ENCODE peak calls at places on chromosomes 7 and 10, in eight cellular contexts. F is colonic mucosa; N is naive thymus-derived CD4-positive, alpha-beta T cell; S is suprapubic skin; P is heart right ventricle; B is tibial artery; W is lung; Q is CD8-positive, alpha-beta T cell. Y is an unnamed sample. For H3K36me3, the result is how much of the 10 kb centered on the place peaks cover.

GRCh38 chr7:50584793-50585399 is 19.7 kb upstream of the DDC start:
- DNase-seq in N (no peak), W (no peak), S (no peak), F (no peak), Q (no peak), B (no peak), P (no peak), Y (no peak)

GRCh38 chr7:103380395-103381191 is 33.1 kb downstream of the PSMC2 start:
- DNase-seq in Q (no peak), B (no peak), N (no peak), P (no peak), S (no peak), W (no peak), F (no peak), Y (no peak)

GRCh38 chr10:110456523-110457091 is 41.1 kb upstream of the DUSP5 start:
- DNase-seq in Q (no peak), B (no peak), S (peak), W (no peak), P (no peak), F (no peak), N (no peak), Y (no peak)

GRCh38 chr7:132575336-132575986 is 809 bp downstream of the PLXNA4 start:
- DNase-seq in N (no peak), F (peak), B (peak), S (no peak), Q (peak), P (peak), W (no peak), Y (no peak)

GRCh38 chr10:116654816-116655215 is 34.1 kb downstream of the PNLIPRP2 start:
- DNase-seq in Q (no peak), W (no peak), P (no peak), S (no peak), F (no peak), N (no peak), B (no peak), Y (peak)

GRCh38 chr7:151351027-151351426 is 9.4 kb downstream of the NUB1 start:
- DNase-seq in N (no peak), F (peak), S (no peak), P (no peak), W (no peak), B (no peak), Q (peak), Y (no peak)

GRCh38 chr10:106278385-106278784 is 886.1 kb downstream of the SORCS1 start:
- DNase-seq in F (no peak), S (no peak), Q (no peak), B (no peak), P (no peak), N (no peak), W (no peak), Y (no peak)

GRCh38 chr7:27756298-27756697 is 16.3 kb downstream of the TAX1BP1 start:
- DNase-seq in N (no peak), Q (no peak), W (no peak), F (no peak), B (no peak), S (no peak), P (no peak), Y (no peak)

GRCh38 chr7:119982884-119983283 is 290.1 kb upstream of the KCND2 start:
- DNase-seq in P (no peak), S (no peak), F (no peak), N (no peak), W (no peak), B (no peak), Q (no peak), Y (no peak)

GRCh38 chr10:77873558-77874380 is 52.8 kb downstream of the DLG5 start:
- DNase-seq in B (peak), W (peak), P (no peak), S (no peak), Q (peak), F (peak), N (no peak), Y (no peak)

GRCh38 chr10:118980870-118981269 is 48.6 kb upstream of the NANOS1 start:
- DNase-seq in W (no peak), P (no peak), F (no peak), Q (no peak), N (no peak), B (no peak), S (peak), Y (no peak)

GRCh38 chr10:14153570-14154055 is 177.1 kb downstream of the FRMD4A start:
- DNase-seq in Q (no peak), P (peak), W (no peak), B (no peak), N (no peak), F (no peak), S (no peak), Y (peak)

GRCh38 chr7:106421181-106421762 is 136.5 kb upstream of the NAMPT start:
- DNase-seq in S (peak), P (peak), B (peak), W (peak), F (peak), Q (no peak), N (no peak), Y (no peak)

GRCh38 chr10:100131571-100131970 is 49.9 kb upstream of the CPN1 start:
- DNase-seq in P (no peak), B (no peak), N (no peak), W (no peak), F (no peak), S (no peak), Q (no peak), Y (no peak)

GRCh38 chr10:34996843-34997242 is 93.3 kb downstream of the CUL2 start:
- DNase-seq in Q (no peak), N (no peak), P (no peak), W (peak), B (peak), S (no peak), F (no peak), Y (no peak)

GRCh38 chr7:80210400-80210799 is 75.8 kb downstream of the GNAI1 start:
- DNase-seq in B (no peak), F (no peak), P (no peak), W (no peak), N (no peak), Q (no peak), S (no peak), Y (no peak)

GRCh38 chr7:87316846-87317545 is 28.5 kb upstream of the CROT start:
- DNase-seq in F (no peak), W (no peak), P (no peak), N (no peak), B (no peak), S (no peak), Q (no peak), Y (no peak)

GRCh38 chr10:6811153-6811552 is 231.1 kb upstream of the PRKCQ start:
- DNase-seq in N (no peak), W (no peak), P (no peak), S (no peak), Q (no peak), B (no peak), F (no peak), Y (no peak)

GRCh38 chr7:41826641-41827040 is 123.8 kb upstream of the INHBA start:
- DNase-seq in Q (no peak), B (no peak), S (no peak), P (no peak), F (no peak), W (no peak), N (no peak), Y (no peak)

GRCh38 chr10:27568196-27569175 is 64.4 kb downstream of the RAB18 start:
- DNase-seq in Q (no peak), F (no peak), N (no peak), W (no peak), S (no peak), P (no peak), B (no peak), Y (no peak)

GRCh38 chr10:112059220-112059619 is 124.3 kb downstream of the GPAM start:
- DNase-seq in N (no peak), W (no peak), B (no peak), S (no peak), P (no peak), Q (no peak), F (no peak), Y (peak)

GRCh38 chr7:20784311-20785210 is 2.1 kb downstream of the SP8 start:
- DNase-seq in W (no peak), P (no peak), F (no peak), Q (no peak), S (no peak), N (no peak), B (no peak), Y (no peak)

GRCh38 chr7:94022550-94022949 is 18.4 kb upstream of the BET1 start:
- DNase-seq in Q (no peak), S (no peak), P (no peak), B (no peak), W (no peak), N (no peak), F (no peak), Y (no peak)

GRCh38 chr7:117047496-117047895 is 94.2 kb downstream of the ST7 start:
- DNase-seq in B (no peak), P (no peak), Q (no peak), S (no peak), F (no peak), N (no peak), W (no peak), Y (no peak)

GRCh38 chr7:83749495-83749894 is 100.6 kb upstream of the SEMA3E start:
- DNase-seq in W (no peak), N (no peak), P (no peak), S (no peak), Q (no peak), B (no peak), F (no peak), Y (no peak)

DNA sequence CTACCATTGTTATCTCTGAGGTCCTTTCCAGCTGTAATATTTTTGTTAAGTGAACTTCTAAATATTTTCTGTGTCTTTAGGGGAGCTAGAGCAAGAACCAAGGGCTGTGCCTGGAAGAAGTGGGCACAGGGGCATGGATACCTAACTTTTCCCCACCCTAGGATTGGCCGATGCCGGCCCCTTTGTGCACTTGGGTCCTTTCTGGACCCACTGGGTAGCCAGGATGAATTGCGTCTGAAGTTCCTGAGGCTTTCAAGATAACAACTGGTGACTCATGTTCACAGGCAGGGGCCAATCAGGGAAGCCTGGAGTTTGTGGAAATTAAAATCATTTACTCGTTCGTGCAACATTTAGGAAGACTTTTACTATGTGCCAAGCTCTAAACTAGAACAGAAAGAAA is 758 bp downstream of the DPCD start:
- DNase-seq in N (no peak), W (no peak), S (no peak), P (no peak), Q (no peak), F (no peak), B (no peak), Y (no peak)
- H3K4me3 ChIP-seq in N (peak), W (no peak), S (peak), P (peak), Q (peak), F (peak), B (peak), Y (no peak)

DNA sequence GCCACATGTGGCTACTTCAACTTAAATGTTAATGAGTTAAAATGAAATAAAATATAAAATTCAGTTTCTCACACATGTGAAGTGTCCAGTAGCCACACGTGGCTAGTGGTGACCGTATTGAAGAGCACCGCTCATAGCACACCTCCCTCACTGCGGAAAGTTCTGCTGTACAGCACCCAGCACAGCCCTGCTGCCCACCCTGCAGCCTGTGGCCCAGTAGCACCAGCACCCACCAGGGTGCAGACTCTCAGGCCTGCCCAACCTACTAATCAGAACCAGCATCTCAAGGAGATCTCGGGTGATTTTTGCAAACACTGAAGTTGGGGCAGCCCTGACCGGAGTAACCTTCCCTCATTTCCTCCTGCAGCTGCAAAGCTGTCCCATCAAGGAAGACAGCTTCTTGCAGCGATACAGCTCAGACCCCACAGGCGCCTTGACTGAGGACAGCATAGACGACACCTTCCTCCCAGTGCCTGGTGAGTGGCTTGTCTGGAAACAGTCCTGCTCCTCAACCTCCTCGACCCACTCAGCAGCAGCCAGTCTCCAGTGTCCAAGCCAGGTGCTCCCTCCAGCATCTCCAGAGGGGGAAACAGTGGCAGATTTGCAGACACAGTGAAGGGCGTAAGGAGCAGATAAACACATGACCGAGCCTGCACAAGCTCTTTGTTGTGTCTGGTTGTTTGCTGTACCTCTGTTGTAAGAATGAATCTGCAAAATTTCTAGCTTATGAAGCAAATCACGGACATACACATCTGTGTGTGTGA is 162.8 kb upstream of the LANCL2 start:
- DNase-seq in W (no peak), S (no peak), P (no peak), Q (no peak), F (no peak), N (no peak), B (no peak), Y (no peak)
- H3K36me3 ChIP-seq in W (half or more), S (half or more), P (half or more), Q (under half), F (under half), N (under half), B (half or more), Y (under half)

DNA sequence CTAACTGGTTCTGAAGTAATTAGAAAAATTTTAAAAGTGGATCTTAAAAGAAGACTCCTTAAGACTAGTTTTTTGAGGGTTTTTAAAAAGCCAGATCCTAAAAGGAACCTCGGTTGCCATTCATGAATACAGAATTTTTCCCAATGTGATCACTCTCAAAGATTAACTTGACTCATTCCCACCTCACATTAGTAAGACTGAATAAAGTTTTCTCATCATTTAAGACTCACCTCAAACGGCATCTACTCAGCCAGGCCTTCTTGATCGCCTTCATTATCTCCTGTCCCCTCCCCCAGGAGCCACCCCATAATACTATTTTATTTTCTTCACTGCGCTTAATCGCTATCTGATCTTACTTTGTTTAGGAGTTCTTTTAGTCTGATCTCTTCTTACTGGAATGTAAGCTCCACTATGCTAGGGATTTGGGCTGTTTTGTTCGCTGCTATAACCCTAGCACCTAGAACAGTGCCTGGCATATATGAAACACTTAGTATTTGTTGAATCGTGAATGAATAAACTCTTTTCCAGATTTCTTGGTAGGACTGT is 55.9 kb upstream of the PCGF5 start:
- DNase-seq in W (no peak), B (no peak), F (no peak), S (no peak), N (no peak), Q (no peak), P (no peak), Y (no peak)
- H3K4me3 ChIP-seq in W (no peak), B (peak), F (peak), S (peak), N (peak), Q (peak), P (peak), Y (no peak)

GRCh38 chr7:43616977-43617376 is 34.1 kb downstream of the STK17A start:
- DNase-seq in F (no peak), Q (no peak), B (no peak), W (no peak), P (no peak), N (no peak), S (no peak), Y (no peak)

GRCh38 chr7:43615558-43616145 is 32.7 kb downstream of the STK17A start:
- DNase-seq in B (no peak), W (no peak), N (no peak), P (no peak), Q (no peak), F (no peak), S (no peak), Y (no peak)

GRCh38 chr7:43612128-43612527 is 29.2 kb downstream of the STK17A start:
- DNase-seq in Q (no peak), S (no peak), B (no peak), W (no peak), P (no peak), F (no peak), N (no peak), Y (no peak)

GRCh38 chr7:43609097-43609496 is 26.2 kb downstream of the STK17A start:
- DNase-seq in P (no peak), B (no peak), N (no peak), W (no peak), S (no peak), F (no peak), Q (no peak), Y (no peak)

DNA sequence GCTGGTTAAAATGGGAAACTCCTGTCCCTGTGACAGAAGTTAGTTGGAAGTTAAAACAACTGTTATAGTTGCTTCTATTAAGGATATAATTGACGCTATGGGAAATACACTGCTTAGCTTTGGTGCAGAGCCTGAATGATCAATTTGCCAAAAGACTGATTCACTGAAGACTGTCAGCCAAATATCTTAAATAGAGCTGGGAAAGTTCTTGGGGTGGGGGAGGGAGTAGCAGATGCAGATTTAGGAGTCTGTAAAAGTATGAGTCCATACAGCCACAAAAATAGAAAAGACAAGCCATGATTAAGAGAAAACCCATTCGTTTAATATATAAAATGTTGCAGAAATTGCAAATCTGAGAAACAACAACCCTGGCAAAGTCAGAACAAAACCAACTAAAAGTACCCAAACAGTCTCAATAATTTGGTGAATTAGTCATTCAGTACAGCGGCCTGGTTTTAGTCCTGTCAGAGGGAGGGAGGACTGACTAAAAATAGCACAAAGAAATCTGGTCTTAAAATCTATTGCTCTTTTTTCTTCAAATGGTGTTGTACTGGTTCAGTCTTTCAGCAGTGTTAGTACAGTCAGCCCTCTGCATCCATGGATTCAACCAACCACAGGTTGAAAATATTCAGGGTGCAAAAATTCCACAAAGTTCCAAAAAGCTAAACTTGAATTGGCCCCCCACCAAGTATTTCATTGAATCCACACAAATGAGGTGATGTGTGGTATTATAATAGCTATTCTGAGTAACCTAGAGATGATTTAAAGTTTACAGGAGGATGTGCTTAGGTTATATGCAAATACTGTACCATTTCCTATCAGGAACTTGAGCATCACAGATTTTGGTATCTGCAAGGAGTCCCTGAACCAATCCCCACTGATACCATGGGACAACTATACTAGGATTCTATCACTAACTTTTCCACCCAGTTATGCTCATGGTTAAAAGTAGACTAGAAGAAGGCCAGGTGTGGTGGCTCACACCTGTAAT is 30.0 kb downstream of the STK17A start:
- DNase-seq in F (no peak), S (no peak), B (no peak), W (no peak), P (no peak), Q (no peak), N (no peak), Y (no peak)
- H3K36me3 ChIP-seq in F (under half), S (under half), B (under half), W (under half), P (under half), Q (under half), N (under half), Y (under half)

GRCh38 chr7:85614684-85615083 is 427.8 kb upstream of the SEMA3D start:
- DNase-seq in N (no peak), Q (no peak), F (no peak), B (no peak), W (no peak), P (no peak), S (no peak), Y (no peak)
- H3K4me3 ChIP-seq in N (no peak), Q (no peak), F (no peak), B (no peak), W (no peak), P (no peak), S (no peak), Y (no peak)

Y was measured in iPS DF 6.9.